ENCODE peak calls at places on chromosomes 2 and 18, in four cellular contexts. A, Y, J and O are unnamed samples.

GRCh38 chr2:191246820-191247380 is 1.7 kb downstream of the MYO1B start:
- DNase-seq in A (no peak), Y (no peak), J (no peak), O (no peak)

GRCh38 chr18:62981566-62981965 is 266.2 kb downstream of the PHLPP1 start:
- DNase-seq in A (no peak), Y (no peak), J (no peak), O (no peak)

GRCh38 chr2:38940746-38941145 is 51.1 kb downstream of the ARHGEF33 start:
- DNase-seq in A (no peak), Y (no peak), J (no peak), O (no peak)

GRCh38 chr2:19982268-19982667 is 7.6 kb downstream of the WDR35 start:
- DNase-seq in A (no peak), Y (peak), J (no peak), O (no peak)

GRCh38 chr18:33746261-33746660 is 168.2 kb downstream of the ASXL3 start:
- DNase-seq in A (no peak), Y (no peak), J (no peak), O (no peak)

GRCh38 chr2:120568975-120569268 is 166.7 kb upstream of the GLI2 start:
- DNase-seq in A (no peak), Y (no peak), J (no peak), O (no peak)

GRCh38 chr2:10190737-10191532 is 68.4 kb downstream of the RRM2 start:
- DNase-seq in A (no peak), Y (no peak), J (no peak), O (no peak)

GRCh38 chr2:47727956-47728355 is 55.0 kb upstream of the MSH6 start:
- DNase-seq in A (no peak), Y (no peak), J (no peak), O (no peak)

GRCh38 chr2:209629622-209630021 is 142.0 kb upstream of the UNC80 start:
- DNase-seq in A (no peak), Y (no peak), J (no peak), O (no peak)

GRCh38 chr2:170883683-170884082 is 45.4 kb upstream of the GORASP2 start:
- DNase-seq in A (no peak), Y (no peak), J (no peak), O (no peak)

GRCh38 chr2:222423632-222424280 is 587 bp upstream of the SGPP2 start:
- DNase-seq in A (no peak), Y (no peak), J (no peak), O (peak)

GRCh38 chr2:233693963-233694362 is 1.3 kb downstream of the UGT1A6 start:
- DNase-seq in A (no peak), Y (no peak), J (no peak), O (no peak)

GRCh38 chr2:8088810-8089209 is 593.0 kb upstream of the ID2 start:
- DNase-seq in A (no peak), Y (no peak), J (no peak), O (no peak)

GRCh38 chr2:217045725-217046475 is 186.0 kb upstream of the TNP1 start:
- DNase-seq in A (no peak), Y (no peak), J (no peak), O (no peak)

GRCh38 chr18:59029663-59030421 is 109.8 kb upstream of the SEC11C start:
- DNase-seq in A (no peak), Y (no peak), J (no peak), O (no peak)

GRCh38 chr18:78727057-78727739 is 252.4 kb upstream of the SALL3 start:
- DNase-seq in A (no peak), Y (no peak), J (no peak), O (no peak)

GRCh38 chr2:234930397-234930796 is 21.4 kb upstream of the SH3BP4 start:
- DNase-seq in A (no peak), Y (no peak), J (no peak), O (no peak)

GRCh38 chr2:105690566-105690965 is 54.1 kb upstream of the NCK2 start:
- DNase-seq in A (no peak), Y (no peak), J (no peak), O (no peak)

GRCh38 chr18:3604626-3605408 is 154.8 kb downstream of the TGIF1 start:
- DNase-seq in A (no peak), Y (peak), J (peak), O (peak)

GRCh38 chr2:230865766-230866703 is 1.3 kb downstream of the ITM2C start:
- DNase-seq in A (peak), Y (no peak), J (no peak), O (no peak)

GRCh38 chr2:233707979-233708644 is 4.6 kb upstream of the UGT1A5 start:
- DNase-seq in A (no peak), Y (no peak), J (no peak), O (no peak)

GRCh38 chr18:46867471-46868170 is 49.7 kb downstream of the PIAS2 start:
- DNase-seq in A (no peak), Y (no peak), J (no peak), O (no peak)

GRCh38 chr2:26466662-26467310 is 11.1 kb downstream of the OTOF start:
- DNase-seq in A (no peak), Y (no peak), J (no peak), O (no peak)

GRCh38 chr2:237733677-237734300 is 64.8 kb upstream of the RBM44 start:
- DNase-seq in A (peak), Y (peak), J (no peak), O (no peak)

GRCh38 chr2:226838758-226839555 is 3.1 kb downstream of the RHBDD1 start:
- DNase-seq in A (no peak), Y (peak), J (no peak), O (no peak)

GRCh38 chr2:97354576-97354975 is 235.1 kb downstream of the ANKRD36B start:
- DNase-seq in A (no peak), Y (no peak), J (no peak), O (no peak)

GRCh38 chr2:108536133-108536780 is 2.0 kb downstream of the LIMS1 start:
- DNase-seq in A (no peak), Y (peak), J (peak), O (no peak)

GRCh38 chr2:72570401-72570800 is 255.4 kb downstream of the EXOC6B start:
- DNase-seq in A (no peak), Y (peak), J (no peak), O (no peak)
- TF ChIP-seq NR2C2 in A (no peak), Y (no peak), J (no peak), O (no peak)

GRCh38 chr2:134178109-134178877 is 75.6 kb upstream of the MGAT5 start:
- DNase-seq in A (no peak), Y (no peak), J (no peak), O (no peak)

GRCh38 chr2:134177351-134177931 is 76.4 kb upstream of the MGAT5 start:
- DNase-seq in A (no peak), Y (no peak), J (no peak), O (no peak)

GRCh38 chr2:134174711-134175110 is 79.2 kb upstream of the MGAT5 start:
- DNase-seq in A (no peak), Y (no peak), J (no peak), O (no peak)

GRCh38 chr2:134173338-134174016 is 80.4 kb upstream of the MGAT5 start:
- DNase-seq in A (no peak), Y (no peak), J (no peak), O (no peak)

GRCh38 chr2:134175834-134176233 is 78.0 kb upstream of the MGAT5 start:
- DNase-seq in A (no peak), Y (no peak), J (no peak), O (no peak)
- TF ChIP-seq NR2C2 in A (no peak), Y (no peak), J (no peak), O (no peak)

GRCh38 chr2:186523781-186524180 is 37.7 kb downstream of the ZC3H15 start:
- DNase-seq in A (no peak), Y (no peak), J (no peak), O (no peak)
- TF ChIP-seq NR2C2 in A (no peak), Y (no peak), J (no peak), O (no peak)

GRCh38 chr2:65366595-65367125 is 65.7 kb downstream of the SPRED2 start:
- DNase-seq in A (no peak), Y (peak), J (peak), O (peak)
- TF ChIP-seq NR2C2 in A (no peak), Y (no peak), J (no peak), O (no peak)

GRCh38 chr2:14861201-14861600 is 228.7 kb downstream of the LRATD1 start:
- DNase-seq in A (no peak), Y (no peak), J (no peak), O (no peak)

GRCh38 chr2:14872779-14873325 is 240.3 kb downstream of the LRATD1 start:
- DNase-seq in A (no peak), Y (no peak), J (no peak), O (no peak)

GRCh38 chr2:14867853-14868252 is 235.3 kb downstream of the LRATD1 start:
- DNase-seq in A (no peak), Y (no peak), J (no peak), O (no peak)

GRCh38 chr2:14866953-14867352 is 234.4 kb downstream of the LRATD1 start:
- DNase-seq in A (no peak), Y (no peak), J (no peak), O (no peak)
- TF ChIP-seq NR2C2 in A (no peak), Y (no peak), J (no peak), O (no peak)